ENCODE peak calls at places on chromosomes 6 and 20, in seven cellular contexts. P is stimulated activated CD4-positive, alpha-beta T cell treated with anti-CD3 and anti-CD28 coated beads, Interleukin-4, amount 100 ng/mL, for 24 hours; T is fibroblast of pulmonary artery; V is GM20000; X is T-helper 1 cell; K is endothelial cell; Q is activated B cell treated with CpG ODN at 0.5 μM for 24 hours. I is an unnamed sample.

GRCh38 chr20:32743237-32744112 is at the start of gene COMMD7:
- DNase-seq in P (peak), T (peak), V (peak), X (peak), K (peak), Q (peak), I (no peak)

GRCh38 chr6:158110986-158111385 is 57.1 kb downstream of the SERAC1 start:
- DNase-seq in P (no peak), T (no peak), V (no peak), X (no peak), K (no peak), Q (no peak), I (no peak)

GRCh38 chr6:15476631-15477380 is 186.0 kb downstream of the DTNBP1 start:
- DNase-seq in P (no peak), T (no peak), V (no peak), X (no peak), K (no peak), Q (no peak), I (no peak)

GRCh38 chr6:35359744-35360348 is 17.5 kb downstream of the PPARD start:
- DNase-seq in P (no peak), T (peak), V (no peak), X (no peak), K (no peak), Q (no peak), I (no peak)

GRCh38 chr6:31631209-31631608 is 10.7 kb downstream of the PRRC2A start:
- DNase-seq in P (no peak), T (no peak), V (no peak), X (no peak), K (no peak), Q (no peak), I (no peak)

GRCh38 chr6:46491789-46492547 is 719 bp upstream of the RCAN2 start:
- DNase-seq in P (no peak), T (peak), V (peak), X (no peak), K (peak), Q (no peak), I (no peak)

GRCh38 chr6:117477988-117478852 is 4.3 kb upstream of the DCBLD1 start:
- DNase-seq in P (no peak), T (peak), V (peak), X (peak), K (peak), Q (no peak), I (no peak)

GRCh38 chr6:153001767-153002612 is 519 bp downstream of the MTRF1L start:
- DNase-seq in P (peak), T (no peak), V (peak), X (peak), K (no peak), Q (no peak), I (no peak)

GRCh38 chr6:22717906-22718305 is 148.5 kb downstream of the HDGFL1 start:
- DNase-seq in P (no peak), T (no peak), V (no peak), X (no peak), K (no peak), Q (no peak), I (no peak)

GRCh38 chr6:2434116-2434515 is 188.7 kb upstream of the GMDS start:
- DNase-seq in P (no peak), T (no peak), V (no peak), X (no peak), K (no peak), Q (no peak), I (no peak)

I was measured in iPS DF 6.9.